ENCODE peak calls at places on chromosome 17, in six cellular contexts. G is PC-3, W is endodermal cell, Z is Peyer's patch, V is stomach, F is HCT116. N is an unnamed sample.
A peak's percentile ranks its signal among the peaks of the same experiment; 100 is the strongest.

GRCh38 chr17:8918811-8919210 is 46.7 kb downstream of the PIK3R5 start:
- DNase-seq in G (peak; percentile 11), W (no peak), Z (no peak), V (no peak), F (no peak), N (no peak)

GRCh38 chr17:41340934-41341861 is 9.4 kb downstream of the KRT33A start:
- DNase-seq in G (no peak), W (no peak), Z (no peak), V (no peak), F (no peak), N (no peak)

GRCh38 chr17:29742210-29742513 is 119.5 kb upstream of the CORO6 start:
- DNase-seq in G (no peak), W (no peak), Z (no peak), V (no peak), F (no peak), N (no peak)

GRCh38 chr17:846901-847777 is 65.0 kb downstream of the MRM3 start:
- DNase-seq in G (peak; percentile 17), W (no peak), Z (no peak), V (no peak), F (no peak), N (no peak)

GRCh38 chr17:6910987-6911603 is 79.6 kb upstream of the TEKT1 start:
- DNase-seq in G (peak; percentile 64), W (no peak), Z (no peak), V (no peak), F (peak; percentile 29), N (no peak)

GRCh38 chr17:4497101-4497824 is 1.4 kb upstream of the SPNS2 start:
- DNase-seq in G (peak; percentile 79), W (no peak), Z (no peak), V (no peak), F (no peak), N (peak; percentile 76)

GRCh38 chr17:61495161-61495857 is 43.1 kb downstream of the TBX4 start:
- DNase-seq in G (no peak), W (peak; percentile 66), Z (no peak), V (no peak), F (peak; percentile 93), N (no peak)

GRCh38 chr17:488993-489757 is 136.6 kb upstream of the RPH3AL start:
- DNase-seq in G (no peak), W (peak; percentile 61), Z (no peak), V (no peak), F (peak; percentile 54), N (no peak)

GRCh38 chr17:11981862-11982261 is 15.4 kb downstream of the ZNF18 start:
- DNase-seq in G (no peak), W (no peak), Z (no peak), V (no peak), F (no peak), N (no peak)

GRCh38 chr17:29076722-29077121 is 33.8 kb downstream of the PIPOX start:
- DNase-seq in G (no peak), W (peak; percentile 71), Z (no peak), V (no peak), F (no peak), N (no peak)

GRCh38 chr17:56822725-56823124 is 11.0 kb downstream of the C17orf67 start:
- DNase-seq in G (no peak), W (no peak), Z (no peak), V (no peak), F (no peak), N (peak; percentile 3)

GRCh38 chr17:21513012-21513570 is 136.9 kb downstream of the KCNJ12 start:
- DNase-seq in G (peak; percentile 84), W (peak; percentile 94), Z (peak; percentile 78), V (peak; percentile 83), F (peak; percentile 57), N (peak; percentile 68)

GRCh38 chr17:21165922-21166598 is 39.3 kb downstream of the DHRS7B start:
- DNase-seq in G (no peak), W (no peak), Z (no peak), V (no peak), F (no peak), N (no peak)

GRCh38 chr17:83119987-83120864 is 40.8 kb downstream of the METRNL start:
- DNase-seq in G (no peak), W (peak; percentile 64), Z (no peak), V (no peak), F (no peak), N (no peak)

DNA sequence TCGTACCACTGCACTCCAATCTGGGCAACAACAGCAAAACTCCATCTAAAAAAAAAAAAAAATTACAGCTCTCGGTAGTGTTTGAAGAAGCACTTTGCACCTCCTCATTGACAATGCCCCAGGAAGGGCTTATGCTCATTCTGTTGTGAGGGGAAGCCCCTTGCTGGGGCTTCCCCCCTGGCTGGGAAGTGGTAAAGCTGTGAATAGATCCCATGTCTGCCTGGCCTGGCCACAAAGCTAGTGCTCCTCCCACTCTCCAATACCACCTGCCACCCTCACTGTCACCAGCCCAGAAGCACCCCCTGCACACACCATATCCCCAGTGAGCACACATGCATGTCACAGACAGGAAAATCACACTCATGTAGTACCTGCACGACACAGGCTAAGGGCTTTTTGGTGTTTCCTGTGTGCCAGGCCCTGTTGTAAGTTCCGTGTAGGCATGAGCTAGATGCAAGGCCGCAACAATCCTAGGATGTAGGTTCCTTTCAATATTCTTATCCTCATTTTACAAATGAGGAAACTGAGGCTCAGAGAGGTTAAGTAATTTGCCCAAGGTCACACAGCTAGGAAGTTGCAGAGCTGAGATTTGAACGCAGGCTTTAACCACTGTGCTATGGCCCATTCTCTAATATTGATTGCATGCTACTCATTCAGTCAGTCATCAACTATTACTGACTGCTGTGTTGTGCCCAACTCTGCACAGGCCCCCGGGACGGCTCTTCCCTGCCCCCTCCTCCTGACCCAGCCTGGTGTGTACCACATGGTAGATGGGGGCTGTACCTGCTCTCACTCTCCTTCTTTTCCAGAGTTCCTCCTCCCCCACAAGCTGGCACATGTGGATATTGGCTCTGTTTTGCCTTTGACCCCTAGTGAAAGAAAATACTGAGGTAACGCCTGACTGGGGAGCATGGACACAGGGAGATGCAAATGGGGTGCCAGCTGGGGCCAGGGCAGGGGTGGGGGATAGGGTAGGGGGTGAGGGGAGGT is 11.9 kb upstream of the COL1A1 start:
- DNase-seq in G (no peak), W (peak; percentile 92), Z (no peak), V (peak; percentile 10), F (no peak), N (no peak)
- TF ChIP-seq CTCF in G (no peak), W (peak; percentile 54), Z (no peak), V (no peak), F (peak; percentile 29), N (no peak)

DNA sequence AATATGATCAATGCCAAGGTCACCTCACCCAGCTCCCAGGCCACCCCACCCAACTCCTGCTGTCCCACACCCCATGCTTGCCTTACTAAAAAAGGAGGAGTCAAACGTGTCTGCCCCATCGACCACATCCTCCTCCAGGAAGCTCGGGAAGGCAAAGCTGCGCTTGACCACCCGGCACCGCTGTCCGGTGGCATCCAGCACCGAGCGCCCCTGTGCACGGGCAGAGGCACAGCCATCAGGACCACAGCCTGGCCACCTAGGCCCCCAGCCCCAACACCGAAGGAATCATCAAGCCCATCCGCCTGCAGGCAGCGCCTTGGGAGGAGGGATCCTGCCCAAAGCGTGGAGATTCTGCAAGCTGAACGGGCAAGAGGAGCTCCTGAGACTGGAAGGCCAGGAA is 10.2 kb downstream of the AANAT start:
- DNase-seq in G (no peak), W (no peak), Z (no peak), V (no peak), F (no peak), N (no peak)
- H3K4me1 ChIP-seq in G (no peaks in the 10 kb centered on the region), W (no peaks in the 10 kb centered on the region), Z (no peaks in the 10 kb centered on the region), V (no peaks in the 10 kb centered on the region), F (no peaks in the 10 kb centered on the region), N (no peaks in the 10 kb centered on the region)

GRCh38 chr17:73210002-73210678 is 17.3 kb downstream of the COG1 start:
- DNase-seq in G (peak; percentile 48), W (no peak), Z (no peak), V (no peak), F (no peak), N (no peak)
- TF ChIP-seq CTCF in G (peak; percentile 62), W (peak; percentile 70), Z (peak; percentile 30), V (peak; percentile 6), F (peak; percentile 55), N (peak; percentile 15)

GRCh38 chr17:59369026-59369724 is 37.7 kb downstream of the YPEL2 start:
- DNase-seq in G (peak; percentile 19), W (no peak), Z (no peak), V (no peak), F (no peak), N (no peak)
- H3K4me1 ChIP-seq in G (peaks cover 40% of the 10 kb centered on the region), W (peaks cover 51% of the 10 kb centered on the region), Z (peaks cover 100% of the 10 kb centered on the region), V (peaks cover 96% of the 10 kb centered on the region), F (peaks cover 33% of the 10 kb centered on the region), N (peaks cover 96% of the 10 kb centered on the region)

GRCh38 chr17:81523139-81524062 is 4.8 kb upstream of the FSCN2 start:
- DNase-seq in G (peak; percentile 15), W (peak; percentile 95), Z (no peak), V (peak; percentile 74), F (no peak), N (peak; percentile 93)
- TF ChIP-seq CTCF in G (no peak), W (peak; percentile 72), Z (no peak), V (no peak), F (no peak), N (no peak)

GRCh38 chr17:75779987-75780889 is 4.4 kb upstream of the UNK start:
- DNase-seq in G (no peak), W (no peak), Z (no peak), V (no peak), F (no peak), N (no peak)

GRCh38 chr17:75777243-75777922 is 7.2 kb upstream of the UNK start:
- DNase-seq in G (no peak), W (no peak), Z (no peak), V (no peak), F (no peak), N (no peak)

GRCh38 chr17:75776399-75777242 is 8.0 kb upstream of the UNK start:
- DNase-seq in G (no peak), W (peak; percentile 61), Z (peak; percentile 15), V (no peak), F (no peak), N (peak; percentile 36)

GRCh38 chr17:75779250-75779986 is 5.2 kb upstream of the UNK start:
- DNase-seq in G (peak; percentile 100), W (peak; percentile 100), Z (peak; percentile 95), V (peak; percentile 97), F (peak; percentile 100), N (peak; percentile 98)

GRCh38 chr17:75778861-75779249 is 5.8 kb upstream of the UNK start:
- DNase-seq in G (no peak), W (no peak), Z (no peak), V (peak; percentile 62), F (no peak), N (peak; percentile 25)
- H3K4me1 ChIP-seq in G (peaks cover 41% of the 10 kb centered on the region), W (peaks cover 1% of the 10 kb centered on the region), Z (peaks cover 31% of the 10 kb centered on the region), V (peaks cover 57% of the 10 kb centered on the region), F (peaks cover 74% of the 10 kb centered on the region), N (peaks cover 28% of the 10 kb centered on the region)

GRCh38 chr17:55585629-55586028 is 74.4 kb upstream of the SMIM36 start:
- DNase-seq in G (peak; percentile 50), W (no peak), Z (no peak), V (no peak), F (no peak), N (no peak)
- TF ChIP-seq CTCF in G (peak; percentile 66), W (peak; percentile 19), Z (no peak), V (no peak), F (peak; percentile 39), N (no peak)

GRCh38 chr17:42676424-42677011 is at the start of gene PLEKHH3:
- DNase-seq in G (no peak), W (no peak), Z (no peak), V (no peak), F (no peak), N (no peak)
- H3K4me1 ChIP-seq in G (peaks cover 36% of the 10 kb centered on the region), W (peaks cover 10% of the 10 kb centered on the region), Z (peaks cover 62% of the 10 kb centered on the region), V (peaks cover 73% of the 10 kb centered on the region), F (peaks cover 64% of the 10 kb centered on the region), N (peaks cover 37% of the 10 kb centered on the region)

N was measured in thyroid gland.